ENCODE peak calls at places on chromosomes 16 and 17, in eight cellular contexts. One of them, this sample, is unnamed.

GRCh38 chr17:36939059-36939943 is 2.0 kb downstream of the LHX1 start:
- DNase-seq in NCI-H460: no peak
- DNase-seq in testis: no peak
- DNase-seq in neural crest cell: no peak
- DNase-seq in B cell: no peak
- DNase-seq in HT1080: no peak
- DNase-seq in nephron progenitor cell: no peak
- DNase-seq in EL: no peak
- DNase-seq in this sample: no peak

GRCh38 chr17:82065638-82066303 is at the start of gene DUS1L:
- DNase-seq in NCI-H460: peak; percentile 31
- DNase-seq in testis: peak; percentile 38
- DNase-seq in neural crest cell: peak; percentile 59
- DNase-seq in B cell: peak; percentile 60
- DNase-seq in HT1080: no peak
- DNase-seq in nephron progenitor cell: peak; percentile 77
- DNase-seq in EL: peak; percentile 43
- DNase-seq in this sample: peak; percentile 56

GRCh38 chr16:31073823-31074072 is 292 bp downstream of the ZNF668 start:
- DNase-seq in NCI-H460: no peak
- DNase-seq in testis: no peak
- DNase-seq in neural crest cell: no peak
- DNase-seq in B cell: no peak
- DNase-seq in HT1080: no peak
- DNase-seq in nephron progenitor cell: no peak
- DNase-seq in EL: no peak
- DNase-seq in this sample: peak; percentile 89

GRCh38 chr17:14033166-14033565 is 36.1 kb upstream of the COX10 start:
- DNase-seq in NCI-H460: no peak
- DNase-seq in testis: peak; percentile 23
- DNase-seq in neural crest cell: no peak
- DNase-seq in B cell: no peak
- DNase-seq in HT1080: no peak
- DNase-seq in nephron progenitor cell: no peak
- DNase-seq in EL: no peak
- DNase-seq in this sample: no peak

GRCh38 chr16:1533443-1533951 is at the start of gene TMEM204:
- DNase-seq in NCI-H460: no peak
- DNase-seq in testis: peak; percentile 65
- DNase-seq in neural crest cell: no peak
- DNase-seq in B cell: no peak
- DNase-seq in HT1080: peak; percentile 92
- DNase-seq in nephron progenitor cell: peak; percentile 14
- DNase-seq in EL: peak; percentile 85
- DNase-seq in this sample: no peak

GRCh38 chr17:80599546-80600305 is 55.1 kb downstream of the RPTOR start:
- DNase-seq in NCI-H460: no peak
- DNase-seq in testis: no peak
- DNase-seq in neural crest cell: no peak
- DNase-seq in B cell: no peak
- DNase-seq in HT1080: no peak
- DNase-seq in nephron progenitor cell: no peak
- DNase-seq in EL: no peak
- DNase-seq in this sample: no peak

GRCh38 chr16:8679156-8679555 is 4.7 kb downstream of the ABAT start:
- DNase-seq in NCI-H460: no peak
- DNase-seq in testis: no peak
- DNase-seq in neural crest cell: no peak
- DNase-seq in B cell: no peak
- DNase-seq in HT1080: no peak
- DNase-seq in nephron progenitor cell: no peak
- DNase-seq in EL: no peak
- DNase-seq in this sample: no peak

GRCh38 chr17:19750835-19751234 is 2.7 kb upstream of the ALDH3A1 start:
- DNase-seq in NCI-H460: no peak
- DNase-seq in testis: no peak
- DNase-seq in neural crest cell: no peak
- DNase-seq in B cell: no peak
- DNase-seq in HT1080: peak; percentile 43
- DNase-seq in nephron progenitor cell: no peak
- DNase-seq in EL: no peak
- DNase-seq in this sample: no peak

GRCh38 chr16:20760346-20760745 is 3.5 kb upstream of the ACSM3 start:
- DNase-seq in NCI-H460: no peak
- DNase-seq in testis: no peak
- DNase-seq in neural crest cell: no peak
- DNase-seq in B cell: no peak
- DNase-seq in HT1080: no peak
- DNase-seq in nephron progenitor cell: no peak
- DNase-seq in EL: no peak
- DNase-seq in this sample: no peak

GRCh38 chr16:11530171-11530940 is 56.4 kb downstream of the LITAF start:
- DNase-seq in NCI-H460: no peak
- DNase-seq in testis: no peak
- DNase-seq in neural crest cell: no peak
- DNase-seq in B cell: no peak
- DNase-seq in HT1080: peak; percentile 79
- DNase-seq in nephron progenitor cell: no peak
- DNase-seq in EL: no peak
- DNase-seq in this sample: no peak

GRCh38 chr16:29820730-29821662 is 734 bp downstream of the MVP start:
- DNase-seq in NCI-H460: no peak
- DNase-seq in testis: peak; percentile 87
- DNase-seq in neural crest cell: no peak
- DNase-seq in B cell: peak; percentile 73
- DNase-seq in HT1080: peak; percentile 54
- DNase-seq in nephron progenitor cell: no peak
- DNase-seq in EL: peak; percentile 44
- DNase-seq in this sample: no peak

GRCh38 chr17:71084219-71084618 is 914.9 kb downstream of the KCNJ2 start:
- DNase-seq in NCI-H460: peak; percentile 39
- DNase-seq in testis: peak; percentile 71
- DNase-seq in neural crest cell: peak; percentile 27
- DNase-seq in B cell: no peak
- DNase-seq in HT1080: peak; percentile 50
- DNase-seq in nephron progenitor cell: peak; percentile 57
- DNase-seq in EL: peak; percentile 53
- DNase-seq in this sample: peak; percentile 30

GRCh38 chr17:81890447-81891302 is 711 bp downstream of the ALYREF start:
- DNase-seq in NCI-H460: no peak
- DNase-seq in testis: no peak
- DNase-seq in neural crest cell: no peak
- DNase-seq in B cell: no peak
- DNase-seq in HT1080: no peak
- DNase-seq in nephron progenitor cell: peak; percentile 42
- DNase-seq in EL: no peak
- DNase-seq in this sample: no peak

GRCh38 chr17:1714980-1715802 is 5.0 kb upstream of the TLCD2 start:
- DNase-seq in NCI-H460: peak; percentile 85
- DNase-seq in testis: peak; percentile 87
- DNase-seq in neural crest cell: peak; percentile 35
- DNase-seq in B cell: no peak
- DNase-seq in HT1080: peak; percentile 94
- DNase-seq in nephron progenitor cell: peak; percentile 56
- DNase-seq in EL: peak; percentile 96
- DNase-seq in this sample: no peak

GRCh38 chr16:69328854-69329316 is 1.5 kb downstream of the PDF start:
- DNase-seq in NCI-H460: peak; percentile 26
- DNase-seq in testis: no peak
- DNase-seq in neural crest cell: no peak
- DNase-seq in B cell: no peak
- DNase-seq in HT1080: peak; percentile 73
- DNase-seq in nephron progenitor cell: no peak
- DNase-seq in EL: peak; percentile 51
- DNase-seq in this sample: no peak

GRCh38 chr16:2085669-2086068 is 37.9 kb downstream of the TSC2 start:
- DNase-seq in NCI-H460: peak; percentile 26
- DNase-seq in testis: no peak
- DNase-seq in neural crest cell: no peak
- DNase-seq in B cell: no peak
- DNase-seq in HT1080: no peak
- DNase-seq in nephron progenitor cell: no peak
- DNase-seq in EL: no peak
- DNase-seq in this sample: no peak

GRCh38 chr17:35578929-35579448 is 618 bp upstream of the PEX12 start:
- DNase-seq in NCI-H460: no peak
- DNase-seq in testis: no peak
- DNase-seq in neural crest cell: no peak
- DNase-seq in B cell: no peak
- DNase-seq in HT1080: no peak
- DNase-seq in nephron progenitor cell: no peak
- DNase-seq in EL: no peak
- DNase-seq in this sample: no peak

GRCh38 chr16:78494674-78495073 is 395.2 kb downstream of the WWOX start:
- DNase-seq in NCI-H460: no peak
- DNase-seq in testis: no peak
- DNase-seq in neural crest cell: no peak
- DNase-seq in B cell: no peak
- DNase-seq in HT1080: no peak
- DNase-seq in nephron progenitor cell: no peak
- DNase-seq in EL: no peak
- DNase-seq in this sample: no peak

GRCh38 chr17:79028496-79029326 is 4.7 kb downstream of the C1QTNF1 start:
- DNase-seq in NCI-H460: no peak
- DNase-seq in testis: no peak
- DNase-seq in neural crest cell: no peak
- DNase-seq in B cell: no peak
- DNase-seq in HT1080: no peak
- DNase-seq in nephron progenitor cell: no peak
- DNase-seq in EL: no peak
- DNase-seq in this sample: no peak

GRCh38 chr16:88430524-88431446 is 22.3 kb upstream of the ZFPM1 start:
- DNase-seq in NCI-H460: no peak
- DNase-seq in testis: no peak
- DNase-seq in neural crest cell: no peak
- DNase-seq in B cell: peak; percentile 62
- DNase-seq in HT1080: no peak
- DNase-seq in nephron progenitor cell: no peak
- DNase-seq in EL: no peak
- DNase-seq in this sample: no peak

GRCh38 chr16:48503779-48504178 is 106.2 kb downstream of the N4BP1 start:
- DNase-seq in NCI-H460: no peak
- DNase-seq in testis: peak; percentile 72
- DNase-seq in neural crest cell: no peak
- DNase-seq in B cell: no peak
- DNase-seq in HT1080: no peak
- DNase-seq in nephron progenitor cell: no peak
- DNase-seq in EL: peak; percentile 77
- DNase-seq in this sample: no peak

GRCh38 chr16:54657058-54657708 is 273.5 kb upstream of the IRX5 start:
- DNase-seq in NCI-H460: no peak
- DNase-seq in testis: peak; percentile 19
- DNase-seq in neural crest cell: no peak
- DNase-seq in B cell: no peak
- DNase-seq in HT1080: peak; percentile 86
- DNase-seq in nephron progenitor cell: no peak
- DNase-seq in EL: peak; percentile 61
- DNase-seq in this sample: no peak

GRCh38 chr16:86120201-86120981 is 221.4 kb downstream of the IRF8 start:
- DNase-seq in NCI-H460: no peak
- DNase-seq in testis: no peak
- DNase-seq in neural crest cell: no peak
- DNase-seq in B cell: no peak
- DNase-seq in HT1080: no peak
- DNase-seq in nephron progenitor cell: no peak
- DNase-seq in EL: no peak
- DNase-seq in this sample: no peak

GRCh38 chr17:51445934-51446333 is 185.6 kb downstream of the UTP18 start:
- DNase-seq in NCI-H460: no peak
- DNase-seq in testis: no peak
- DNase-seq in neural crest cell: no peak
- DNase-seq in B cell: no peak
- DNase-seq in HT1080: no peak
- DNase-seq in nephron progenitor cell: no peak
- DNase-seq in EL: no peak
- DNase-seq in this sample: no peak

GRCh38 chr16:89395150-89396142 is 94.9 kb downstream of the ANKRD11 start:
- DNase-seq in NCI-H460: peak; percentile 66
- DNase-seq in testis: peak; percentile 94
- DNase-seq in neural crest cell: no peak
- DNase-seq in B cell: no peak
- DNase-seq in HT1080: peak; percentile 48
- DNase-seq in nephron progenitor cell: peak; percentile 49
- DNase-seq in EL: peak; percentile 98
- DNase-seq in this sample: no peak

GRCh38 chr17:72421128-72422092 is 300.6 kb downstream of the SOX9 start:
- DNase-seq in NCI-H460: peak; percentile 94
- DNase-seq in testis: no peak
- DNase-seq in neural crest cell: no peak
- DNase-seq in B cell: no peak
- DNase-seq in HT1080: peak; percentile 99
- DNase-seq in nephron progenitor cell: no peak
- DNase-seq in EL: peak; percentile 99
- DNase-seq in this sample: no peak

GRCh38 chr16:67425581-67425980 is 5.3 kb upstream of the HSD11B2 start:
- DNase-seq in NCI-H460: no peak
- DNase-seq in testis: no peak
- DNase-seq in neural crest cell: no peak
- DNase-seq in B cell: no peak
- DNase-seq in HT1080: no peak
- DNase-seq in nephron progenitor cell: no peak
- DNase-seq in EL: no peak
- DNase-seq in this sample: no peak

GRCh38 chr17:80967404-80967872 is 24.2 kb upstream of the CHMP6 start:
- DNase-seq in NCI-H460: no peak
- DNase-seq in testis: no peak
- DNase-seq in neural crest cell: no peak
- DNase-seq in B cell: no peak
- DNase-seq in HT1080: no peak
- DNase-seq in nephron progenitor cell: no peak
- DNase-seq in EL: no peak
- DNase-seq in this sample: no peak